ENCODE peak calls at places on chromosome X, in seven cellular contexts. C is prostate gland, X is suprapubic skin, Y is spleen, H is colonic mucosa, K is nephron progenitor cell, P is AG10803. M is an unnamed sample.
A peak's percentile ranks its signal among the peaks of the same experiment; 100 is the strongest.

GRCh38 chrX:151902813-151903591 is 9.7 kb upstream of the MAGEA4 start:
- DNase-seq in C (peak; percentile 4), X (no peak), Y (peak; percentile 59), H (peak; percentile 33), K (no peak), P (peak; percentile 89), M (peak; percentile 37)

GRCh38 chrX:119190251-119190651 is 45.8 kb upstream of the PGRMC1 start:
- DNase-seq in C (no peak), X (no peak), Y (no peak), H (no peak), K (no peak), P (peak; percentile 10), M (no peak)

GRCh38 chrX:129759576-129760061 is 20.1 kb upstream of the SASH3 start:
- DNase-seq in C (peak; percentile 33), X (no peak), Y (peak; percentile 85), H (no peak), K (no peak), P (peak; percentile 76), M (peak; percentile 39)

GRCh38 chrX:110384490-110384889 is 25.8 kb downstream of the RTL9 start:
- DNase-seq in C (no peak), X (no peak), Y (no peak), H (no peak), K (no peak), P (peak; percentile 47), M (no peak)

GRCh38 chrX:153634236-153634635 is 12.8 kb upstream of the DUSP9 start:
- DNase-seq in C (no peak), X (no peak), Y (peak; percentile 60), H (no peak), K (no peak), P (no peak), M (no peak)

GRCh38 chrX:29851971-29852605 is 363.3 kb upstream of the MAGEB2 start:
- DNase-seq in C (no peak), X (no peak), Y (no peak), H (no peak), K (no peak), P (no peak), M (no peak)

GRCh38 chrX:20066968-20067708 is 49.6 kb downstream of the MAP7D2 start:
- DNase-seq in C (peak; percentile 30), X (no peak), Y (no peak), H (peak; percentile 31), K (no peak), P (peak; percentile 56), M (peak; percentile 36)

GRCh38 chrX:136835761-136836160 is 44.8 kb downstream of the RBMX start:
- DNase-seq in C (no peak), X (no peak), Y (no peak), H (no peak), K (no peak), P (no peak), M (no peak)

GRCh38 chrX:148567779-148568178 is 67.4 kb downstream of the AFF2 start:
- DNase-seq in C (no peak), X (no peak), Y (no peak), H (no peak), K (no peak), P (no peak), M (no peak)

GRCh38 chrX:33968611-33969010 is 163.5 kb downstream of the FAM47A start:
- DNase-seq in C (no peak), X (no peak), Y (peak; percentile 44), H (no peak), K (no peak), P (no peak), M (no peak)

GRCh38 chrX:99705696-99706095 is 704.4 kb downstream of the PCDH19 start:
- DNase-seq in C (no peak), X (no peak), Y (no peak), H (no peak), K (no peak), P (peak; percentile 0), M (no peak)

GRCh38 chrX:6407541-6407940 is 127.4 kb downstream of the VCX3A start:
- DNase-seq in C (no peak), X (no peak), Y (no peak), H (no peak), K (no peak), P (no peak), M (no peak)

DNA sequence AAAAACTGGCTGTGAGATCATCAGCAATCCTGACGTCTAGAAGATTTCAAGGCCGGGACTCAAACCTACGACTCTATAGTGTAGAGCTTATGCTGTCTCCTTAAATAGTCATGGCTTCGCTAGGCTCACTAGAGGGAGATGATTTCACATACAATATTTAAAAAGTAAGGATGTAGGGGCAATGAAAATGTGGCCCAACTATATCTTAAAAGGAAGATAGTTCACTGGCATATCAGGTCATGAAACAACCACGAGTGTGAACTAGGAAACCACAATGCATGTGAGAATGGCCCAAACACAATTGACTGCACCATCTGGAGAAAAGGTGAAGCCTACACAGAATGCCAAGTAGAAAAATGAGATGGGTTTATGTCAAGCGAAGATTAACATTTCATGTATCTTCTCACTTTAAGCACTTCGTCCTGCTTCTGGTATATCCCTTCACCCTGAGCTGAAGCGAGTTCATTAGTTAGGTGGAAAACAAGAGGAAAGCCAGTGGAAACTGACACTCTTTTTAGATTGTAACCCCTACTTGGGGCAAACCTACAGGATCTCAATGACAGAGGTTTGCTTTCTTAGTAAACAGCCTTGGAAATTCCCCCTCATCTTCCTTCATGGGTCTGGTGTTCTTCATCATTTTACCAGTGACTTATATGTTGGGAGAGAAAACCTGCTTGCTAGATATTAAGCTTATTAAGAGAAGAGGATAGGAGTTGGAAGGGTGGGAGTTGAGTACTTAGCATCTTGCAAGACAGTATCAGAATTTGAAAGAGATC is 17.4 kb downstream of the FAM9C start:
- DNase-seq in C (no peak), X (no peak), Y (no peak), H (no peak), K (no peak), P (no peak), M (no peak)
- TF ChIP-seq CTCF in C (no peak), X (no peak), Y (no peak), H (no peak), K (no peak), P (no peak), M (no peak)

DNA sequence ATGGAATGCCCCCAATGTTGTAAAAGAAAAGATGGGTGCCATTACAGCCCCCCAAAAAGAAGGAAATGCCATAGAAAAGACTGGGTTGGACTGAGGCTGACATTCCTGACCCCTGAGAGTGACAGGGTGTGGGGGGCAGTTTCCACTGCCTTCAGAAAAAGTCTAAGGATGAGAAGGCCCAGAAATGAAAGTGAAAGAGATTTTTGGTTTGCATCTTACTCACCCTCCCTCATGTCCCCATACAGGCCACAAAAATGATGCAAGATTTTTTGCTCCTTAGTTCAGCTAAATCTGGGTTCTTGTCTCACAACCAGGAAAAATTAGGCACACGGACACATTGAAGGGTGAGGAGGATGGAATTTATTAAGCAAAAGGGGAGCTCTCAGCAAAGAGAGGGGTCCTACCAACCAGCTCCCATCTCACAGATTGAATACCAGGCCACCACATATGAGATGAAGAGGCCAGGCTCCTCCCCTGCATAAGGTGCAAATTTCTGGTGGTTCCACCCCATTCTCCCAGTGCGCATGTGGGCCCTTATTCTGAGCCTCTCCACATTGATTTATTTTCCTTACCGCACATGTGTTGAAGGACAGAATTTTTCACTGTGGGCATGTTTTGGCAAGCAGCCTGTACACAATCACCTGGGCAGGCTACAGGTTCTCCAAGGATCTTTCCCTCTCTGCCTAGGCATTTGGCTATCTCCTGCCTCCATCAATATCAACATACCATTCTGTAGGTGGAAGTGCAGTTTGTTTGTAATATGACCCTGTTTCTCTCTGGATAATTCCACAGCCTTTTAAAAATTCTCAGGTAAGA is 18.8 kb downstream of the PPP4R3C start:
- DNase-seq in C (no peak), X (no peak), Y (no peak), H (no peak), K (no peak), P (no peak), M (peak; percentile 7)
- TF ChIP-seq CTCF in C (no peak), X (no peak), Y (no peak), H (no peak), K (no peak), P (no peak), M (no peak)

GRCh38 chrX:47201545-47201944 is 7.9 kb downstream of the UBA1 start:
- DNase-seq in C (no peak), X (no peak), Y (no peak), H (no peak), K (no peak), P (no peak), M (no peak)

GRCh38 chrX:47199286-47199685 is 5.7 kb downstream of the UBA1 start:
- DNase-seq in C (no peak), X (no peak), Y (no peak), H (no peak), K (no peak), P (no peak), M (no peak)

GRCh38 chrX:47198687-47199080 is 5.1 kb downstream of the UBA1 start:
- DNase-seq in C (no peak), X (no peak), Y (no peak), H (no peak), K (no peak), P (no peak), M (no peak)

GRCh38 chrX:47202316-47202715 is 8.7 kb downstream of the UBA1 start:
- DNase-seq in C (no peak), X (no peak), Y (no peak), H (no peak), K (no peak), P (no peak), M (no peak)

DNA sequence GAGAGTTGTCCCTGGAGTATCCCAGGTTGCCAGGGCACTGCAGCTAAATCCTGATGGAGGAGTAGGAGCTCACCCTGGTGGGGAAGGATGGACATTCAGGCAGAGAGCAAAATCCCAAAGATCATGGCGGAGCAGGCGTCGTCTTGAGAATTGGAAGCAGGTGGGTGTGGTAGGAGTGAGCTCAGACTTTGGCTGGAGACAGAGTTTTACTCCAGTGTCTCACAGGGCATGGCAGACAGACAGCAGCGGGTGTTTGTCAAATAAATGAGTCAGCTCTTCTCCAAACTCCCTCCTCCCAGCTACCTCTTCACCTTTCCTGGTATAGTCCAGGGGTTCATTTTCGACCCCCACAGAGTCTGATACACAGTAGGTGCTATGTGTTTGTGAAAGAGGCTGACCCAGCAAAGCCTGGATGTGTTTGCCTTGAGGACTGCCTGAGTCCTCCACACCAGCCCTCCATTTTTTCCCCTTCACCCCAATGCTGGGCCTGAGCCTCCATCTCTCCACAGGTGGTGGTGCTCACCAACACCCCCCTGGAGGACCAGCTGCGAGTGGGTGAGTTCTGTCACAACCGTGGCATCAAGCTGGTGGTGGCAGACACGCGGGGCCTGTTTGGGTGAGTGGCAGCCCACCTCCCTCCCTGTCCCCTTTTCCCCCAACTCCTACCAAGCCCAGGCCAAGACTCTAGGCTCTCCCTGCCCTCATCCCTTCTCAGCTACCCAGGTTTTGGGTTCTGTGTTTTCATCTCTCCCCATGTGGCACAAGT is 6.9 kb downstream of the UBA1 start:
- DNase-seq in C (peak; percentile 56), X (no peak), Y (no peak), H (peak; percentile 65), K (no peak), P (peak; percentile 88), M (no peak)
- TF ChIP-seq CTCF in C (no peak), X (peak; percentile 22), Y (no peak), H (no peak), K (no peak), P (peak; percentile 58), M (no peak)

GRCh38 chrX:55342533-55343501 is 78.1 kb upstream of the PAGE3 start:
- DNase-seq in C (no peak), X (no peak), Y (no peak), H (peak; percentile 53), K (no peak), P (peak; percentile 3), M (peak; percentile 2)
- TF ChIP-seq CTCF in C (no peak), X (peak; percentile 39), Y (peak; percentile 54), H (peak; percentile 50), K (no peak), P (peak; percentile 53), M (no peak)